ENCODE peak calls at places on chromosomes 2 and 18, in five cellular contexts. V is PC-3; N is H1; Y is effector memory CD4-positive, alpha-beta T cell; Z is suprapubic skin. X is an unnamed sample. For H3K4me1 and H3K36me3, the result is how much of the 10 kb centered on the place peaks cover.

GRCh38 chr18:46720521-46720920 is 36.3 kb downstream of the ST8SIA5 start:
- DNase-seq in Y (no peak), N (no peak), Z (no peak), V (no peak), X (no peak)

GRCh38 chr2:122514451-122514996 is 759.1 kb downstream of the TSN start:
- DNase-seq in Z (no peak), N (no peak), V (peak), Y (no peak), X (no peak)

GRCh38 chr18:75106746-75107145 is 102.2 kb downstream of the PTGR3 start:
- DNase-seq in N (no peak), Z (no peak), V (no peak), Y (no peak), X (no peak)

GRCh38 chr2:72694715-72695496 is 130.9 kb downstream of the EXOC6B start:
- DNase-seq in Y (no peak), N (no peak), Z (no peak), V (no peak), X (no peak)

GRCh38 chr18:12394428-12394827 is 13.3 kb upstream of the PRELID3A start:
- DNase-seq in Z (no peak), N (no peak), V (no peak), Y (no peak), X (no peak)

GRCh38 chr2:189698020-189698887 is 23.8 kb downstream of the ANKAR start:
- DNase-seq in N (peak), V (peak), Z (no peak), Y (no peak), X (no peak)

GRCh38 chr2:83596592-83597339 is 862.3 kb downstream of the SUCLG1 start:
- DNase-seq in Z (no peak), Y (no peak), V (no peak), N (no peak), X (no peak)

GRCh38 chr2:171225302-171225980 is 64.7 kb upstream of the TLK1 start:
- DNase-seq in V (peak), N (no peak), Y (no peak), Z (no peak), X (no peak)

GRCh38 chr2:30150786-30151185 is 4.0 kb downstream of the YPEL5 start:
- DNase-seq in V (no peak), N (no peak), Y (no peak), Z (no peak), X (no peak)

GRCh38 chr2:56009758-56010534 is 86.4 kb upstream of the EFEMP1 start:
- DNase-seq in Z (no peak), V (peak), N (no peak), Y (no peak), X (no peak)

GRCh38 chr2:119756837-119757236 is 2.9 kb upstream of the PTPN4 start:
- DNase-seq in Y (no peak), N (no peak), V (peak), Z (no peak), X (no peak)

GRCh38 chr2:232332940-232333259 is 45.7 kb upstream of the ALPP start:
- DNase-seq in Y (no peak), N (no peak), V (no peak), Z (no peak), X (peak)

GRCh38 chr18:24112874-24113615 is 25.8 kb upstream of the CABYR start:
- DNase-seq in Z (no peak), Y (no peak), V (peak), N (no peak), X (no peak)

GRCh38 chr2:15615310-15615920 is 23.7 kb downstream of the DDX1 start:
- DNase-seq in Z (no peak), N (no peak), V (no peak), Y (no peak), X (no peak)

GRCh38 chr2:20507166-20507692 is 60.4 kb downstream of the RHOB start:
- DNase-seq in Z (no peak), N (no peak), Y (no peak), V (peak), X (peak)

GRCh38 chr2:85823951-85824350 is 64.8 kb downstream of the ST3GAL5 start:
- DNase-seq in Z (no peak), V (no peak), Y (no peak), N (no peak), X (no peak)

GRCh38 chr2:198134287-198134955 is 330.0 kb downstream of the PLCL1 start:
- DNase-seq in N (no peak), V (no peak), Z (no peak), Y (no peak), X (no peak)

GRCh38 chr18:63090334-63090733 is 229.2 kb downstream of the BCL2 start:
- DNase-seq in Z (no peak), Y (no peak), N (no peak), V (no peak), X (no peak)

GRCh38 chr2:176961759-176962158 is 250.8 kb upstream of the HNRNPA3 start:
- DNase-seq in V (no peak), Y (no peak), Z (no peak), N (no peak), X (no peak)

GRCh38 chr18:7789853-7790552 is 222.9 kb downstream of the PTPRM start:
- DNase-seq in V (peak), Y (no peak), N (peak), Z (no peak), X (no peak)

GRCh38 chr2:231425811-231426703 is 30.5 kb downstream of the B3GNT7 start:
- DNase-seq in V (peak), Y (peak), N (peak), Z (no peak), X (no peak)

GRCh38 chr18:22387364-22387763 is 30.4 kb downstream of the CTAGE1 start:
- DNase-seq in V (no peak), Y (no peak), Z (no peak), N (no peak), X (no peak)

GRCh38 chr2:126359494-126359893 is 296.5 kb upstream of the GYPC start:
- DNase-seq in V (no peak), Y (no peak), Z (no peak), N (no peak), X (no peak)

GRCh38 chr18:35071819-35072247 is 30.6 kb downstream of the MAPRE2 start:
- DNase-seq in V (no peak), Y (no peak), Z (no peak), N (no peak), X (no peak)

GRCh38 chr2:145137211-145137610 is 617.3 kb upstream of the ZEB2 start:
- DNase-seq in N (no peak), V (peak), Z (no peak), Y (no peak), X (no peak)

GRCh38 chr2:172279843-172280242 is 147.5 kb upstream of the ITGA6 start:
- DNase-seq in Y (no peak), Z (no peak), V (peak), N (no peak), X (no peak)

GRCh38 chr2:120737802-120738516 is 2.3 kb downstream of the GLI2 start:
- DNase-seq in N (no peak), Z (no peak), Y (no peak), V (peak), X (no peak)

GRCh38 chr2:74261204-74261864 is 62.9 kb downstream of the MTHFD2 start:
- DNase-seq in N (peak), Y (no peak), V (peak), Z (no peak), X (no peak)

GRCh38 chr2:119484834-119485233 is 39.4 kb downstream of the SCTR start:
- DNase-seq in Y (no peak), V (peak), N (no peak), Z (peak), X (no peak)

GRCh38 chr2:26569216-26570082 is 71.7 kb downstream of the CIB4 start:
- DNase-seq in N (no peak), Z (peak), Y (no peak), V (no peak), X (peak)

GRCh38 chr2:142973822-142974207 is 96.4 kb downstream of the KYNU start:
- DNase-seq in Y (no peak), N (no peak), Z (no peak), V (no peak), X (no peak)

GRCh38 chr18:47420130-47420529 is 168.7 kb upstream of the SKOR2 start:
- DNase-seq in Z (no peak), N (no peak), Y (no peak), V (no peak), X (no peak)

GRCh38 chr2:10329584-10329879 is 26.8 kb downstream of the HPCAL1 start:
- DNase-seq in Y (no peak), N (no peak), V (no peak), Z (no peak), X (no peak)

GRCh38 chr2:127636248-127637235 is 9.4 kb upstream of the GPR17 start:
- DNase-seq in Y (no peak), N (no peak), Z (no peak), V (no peak), X (no peak)

GRCh38 chr2:227592694-227593387 is 5.9 kb upstream of the SCYGR2 start:
- DNase-seq in N (no peak), Z (no peak), Y (no peak), V (no peak), X (no peak)

DNA sequence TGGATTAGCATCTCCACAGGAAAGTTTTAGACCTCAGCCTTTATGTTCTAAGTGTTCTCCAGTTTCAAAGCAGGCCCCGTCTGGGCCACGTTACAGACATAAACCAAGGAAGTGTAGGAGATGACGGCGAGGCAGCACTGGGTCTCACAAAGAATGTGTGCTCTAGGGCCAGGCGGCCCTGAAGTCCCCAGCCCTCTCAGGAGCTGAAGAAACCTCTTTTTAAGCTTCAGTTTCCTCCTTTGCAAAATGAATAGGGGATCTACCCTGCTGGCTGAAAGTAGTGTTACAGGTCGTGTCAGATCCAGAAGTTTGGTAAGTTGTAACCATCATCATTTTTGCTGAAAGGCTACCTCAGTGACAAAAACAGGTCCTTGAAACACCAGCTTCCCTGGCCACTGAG is 81.7 kb downstream of the SPRED2 start:
- DNase-seq in V (no peak), Z (no peak), Y (no peak), N (no peak), X (no peak)
- H3K4me1 ChIP-seq in V (under half), Z (under half), Y (under half), N (under half), X (half or more)

GRCh38 chr2:224780096-224780495 is 63.9 kb upstream of the CCDC195 start:
- DNase-seq in N (no peak), Z (no peak), V (no peak), Y (no peak), X (no peak)
- H3K27ac ChIP-seq in N (no peak), Z (no peak), V (no peak), Y (no peak), X (no peak)

DNA sequence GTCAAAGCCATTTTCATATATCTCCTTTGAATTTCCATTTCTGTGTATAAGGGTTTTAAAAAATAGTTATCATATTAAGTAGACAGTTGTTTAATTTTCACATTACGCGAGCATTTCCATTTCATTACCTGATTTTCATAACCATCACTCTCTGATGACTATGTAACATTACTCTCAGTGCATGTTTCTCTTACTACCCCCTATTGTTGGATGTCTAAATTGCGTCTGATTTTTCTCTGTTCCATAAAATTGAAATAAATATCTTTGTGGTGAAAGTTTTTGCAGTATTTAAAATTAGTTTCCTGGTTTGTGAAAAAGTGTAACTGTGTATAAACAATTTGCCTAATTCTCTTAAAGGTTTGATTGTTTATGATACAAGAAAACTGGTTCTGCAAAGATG is 123.8 kb downstream of the MYO1B start:
- DNase-seq in Y (no peak), V (peak), N (no peak), Z (no peak), X (no peak)
- H3K36me3 ChIP-seq in Y (under half), V (under half), N (under half), Z (under half), X (half or more)

DNA sequence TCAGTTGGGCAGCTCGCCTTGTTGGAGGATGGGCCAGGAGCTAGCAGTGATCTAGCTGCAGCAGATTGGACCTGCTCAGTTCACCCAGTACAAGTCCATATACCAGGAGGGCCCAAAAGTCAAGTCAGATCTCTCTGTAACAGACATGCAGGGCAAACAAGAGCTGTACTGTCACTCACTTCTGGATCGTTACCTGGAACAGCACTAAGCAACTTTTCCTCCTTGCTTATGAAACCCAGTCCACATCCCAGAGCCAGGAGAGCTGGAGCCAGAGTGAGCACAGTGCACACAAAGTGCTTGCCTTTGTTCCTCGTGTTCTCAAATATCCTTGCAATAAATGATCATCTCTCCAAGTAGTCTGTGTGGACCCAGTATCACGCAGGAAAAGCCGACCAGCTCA is 244.1 kb upstream of the FOSL2 start:
- DNase-seq in N (no peak), Z (no peak), V (no peak), Y (no peak), X (no peak)
- H3K4me1 ChIP-seq in N (under half), Z (under half), V (under half), Y (under half), X (under half)

GRCh38 chr2:196939381-196939780 is 12.9 kb upstream of the PGAP1 start:
- DNase-seq in Z (no peak), N (no peak), Y (no peak), V (peak), X (no peak)
- H3K27ac ChIP-seq in Z (no peak), N (no peak), Y (no peak), V (no peak), X (no peak)

GRCh38 chr2:28411956-28412609 is 19.4 kb downstream of the FOSL2 start:
- DNase-seq in Y (no peak), Z (no peak), N (no peak), V (no peak), X (no peak)
- H3K36me3 ChIP-seq in Y (under half), Z (half or more), N (under half), V (half or more), X (half or more)

GRCh38 chr18:9796933-9797549 is 88.7 kb upstream of the TXNDC2 start:
- DNase-seq in N (no peak), V (peak), Z (no peak), Y (no peak), X (no peak)

GRCh38 chr18:9788140-9788539 is 80.0 kb downstream of the RAB31 start:
- DNase-seq in N (no peak), Z (no peak), Y (no peak), V (no peak), X (no peak)

GRCh38 chr18:9788860-9789259 is 80.8 kb downstream of the RAB31 start:
- DNase-seq in N (no peak), V (no peak), Y (no peak), Z (no peak), X (no peak)

GRCh38 chr18:9790261-9790660 is 82.2 kb downstream of the RAB31 start:
- DNase-seq in Z (no peak), N (no peak), V (no peak), Y (no peak), X (no peak)

DNA sequence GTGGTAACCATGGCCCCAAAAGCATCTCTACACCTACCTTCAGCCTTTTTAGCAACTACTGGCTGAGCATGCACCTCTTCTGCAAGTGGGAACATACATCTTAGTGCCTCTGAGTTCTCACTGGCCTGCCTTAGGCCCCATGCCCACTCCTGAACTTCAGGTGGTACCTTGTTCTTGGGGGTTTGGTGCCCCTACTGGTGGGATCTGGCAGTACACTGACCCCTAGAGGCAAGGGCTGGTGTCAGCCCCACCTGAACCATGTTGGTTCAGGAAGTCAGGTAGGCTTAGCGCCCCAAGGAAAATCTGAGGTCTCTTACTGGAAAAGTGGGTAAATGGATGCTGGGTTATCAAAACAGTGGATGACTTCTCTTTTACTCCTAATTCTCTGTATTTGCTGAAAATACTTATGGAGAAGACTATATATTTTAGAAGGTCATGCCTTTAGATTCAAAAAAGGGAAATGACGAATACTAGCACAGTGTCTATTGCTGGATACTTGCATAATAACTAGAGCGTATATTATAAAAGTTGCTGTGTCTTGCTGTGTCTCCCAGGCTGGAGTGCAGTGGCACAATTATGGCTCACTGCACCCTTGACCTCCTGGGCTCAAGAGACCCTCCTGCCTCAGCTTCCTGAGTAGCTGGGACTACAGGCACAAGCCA is 84.6 kb downstream of the RAB31 start:
- DNase-seq in N (no peak), V (peak), Z (no peak), Y (no peak), X (no peak)
- H3K4me1 ChIP-seq in N (under half), V (under half), Z (under half), Y (under half), X (under half)

GRCh38 chr2:109497447-109497846 is 116.3 kb downstream of the SEPTIN10 start:
- DNase-seq in Z (no peak), N (no peak), Y (no peak), V (peak), X (no peak)

GRCh38 chr2:109499549-109499948 is 114.2 kb downstream of the SEPTIN10 start:
- DNase-seq in Z (no peak), N (no peak), Y (no peak), V (peak), X (no peak)

GRCh38 chr2:109497911-109498870 is 115.6 kb downstream of the SEPTIN10 start:
- DNase-seq in V (no peak), N (no peak), Y (no peak), Z (no peak), X (no peak)

GRCh38 chr2:109500910-109501309 is 112.9 kb downstream of the SEPTIN10 start:
- DNase-seq in V (no peak), Z (no peak), N (no peak), Y (no peak), X (no peak)

GRCh38 chr2:109498906-109499305 is 114.9 kb downstream of the SEPTIN10 start:
- DNase-seq in Y (no peak), N (no peak), V (no peak), Z (no peak), X (no peak)
- H3K27ac ChIP-seq in Y (no peak), N (no peak), V (peak), Z (no peak), X (no peak)

GRCh38 chr2:191343796-191344338 is 98.7 kb downstream of the MYO1B start:
- DNase-seq in N (no peak), Y (no peak), Z (no peak), V (no peak), X (no peak)

GRCh38 chr2:191345788-191346187 is 100.6 kb downstream of the MYO1B start:
- DNase-seq in V (peak), Z (no peak), Y (no peak), N (no peak), X (no peak)

GRCh38 chr2:191349990-191350389 is 104.8 kb downstream of the MYO1B start:
- DNase-seq in V (no peak), N (no peak), Z (no peak), Y (no peak), X (no peak)

GRCh38 chr2:191347881-191348280 is 102.7 kb downstream of the MYO1B start:
- DNase-seq in Y (no peak), Z (no peak), V (peak), N (no peak), X (no peak)

GRCh38 chr2:191347154-191347553 is 102.0 kb downstream of the MYO1B start:
- DNase-seq in Z (no peak), N (no peak), V (no peak), Y (no peak), X (no peak)
- H3K36me3 ChIP-seq in Z (under half), N (under half), V (under half), Y (under half), X (half or more)

GRCh38 chr2:7108792-7109557 is 191.8 kb downstream of the RNF144A start:
- DNase-seq in V (no peak), Y (no peak), N (no peak), Z (no peak), X (no peak)

GRCh38 chr2:7109558-7109935 is 192.3 kb downstream of the RNF144A start:
- DNase-seq in Y (no peak), Z (no peak), N (no peak), V (no peak), X (no peak)

GRCh38 chr2:7115364-7115763 is 198.2 kb downstream of the RNF144A start:
- DNase-seq in V (no peak), N (no peak), Y (no peak), Z (no peak), X (no peak)

GRCh38 chr2:7116516-7116915 is 199.3 kb downstream of the RNF144A start:
- DNase-seq in Y (no peak), V (no peak), N (no peak), Z (no peak), X (no peak)

DNA sequence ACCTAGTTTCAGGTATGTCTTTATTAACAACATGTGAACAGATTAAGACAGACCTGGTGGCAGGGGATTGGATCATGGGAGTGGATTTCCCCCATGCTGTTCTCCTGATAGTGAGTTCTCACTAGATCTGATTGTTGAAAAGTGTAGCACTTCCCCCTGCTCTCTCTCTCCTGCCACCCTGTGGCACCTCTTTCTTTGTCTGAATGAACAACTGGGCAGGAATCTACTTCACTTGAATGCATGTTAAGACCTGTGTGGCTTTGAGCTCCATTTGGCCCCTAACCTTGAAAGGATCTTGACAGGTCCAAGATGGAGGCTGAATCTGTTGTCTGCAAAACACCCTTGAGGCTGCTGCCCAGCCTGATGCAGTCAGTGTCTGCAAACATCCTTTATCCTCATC is 194.4 kb downstream of the RNF144A start:
- DNase-seq in N (no peak), Z (no peak), Y (no peak), V (peak), X (no peak)
- H3K4me1 ChIP-seq in N (under half), Z (under half), Y (under half), V (under half), X (under half)

X was measured in RWPE2.